ENCODE peak calls at places on chromosomes 5 and 9, in five cellular contexts. G is H9, T is IMR-90, J is H1, P is neuronal stem cell. Z is an unnamed sample.

GRCh38 chr5:143025376-143025775 is 255.2 kb downstream of the ARHGAP26 start:
- DNase-seq in G (no peak), T (no peak), J (no peak), P (no peak), Z (no peak)

GRCh38 chr5:160492565-160492964 is 70.9 kb downstream of the PTTG1 start:
- DNase-seq in G (no peak), T (no peak), J (no peak), P (no peak), Z (no peak)

GRCh38 chr5:124057161-124057814 is 545.3 kb downstream of the CSNK1G3 start:
- DNase-seq in G (no peak), T (no peak), J (no peak), P (no peak), Z (no peak)

GRCh38 chr5:138716456-138716924 is 36.7 kb upstream of the CTNNA1 start:
- DNase-seq in G (peak; percentile 66), T (peak; percentile 12), J (peak; percentile 52), P (no peak), Z (no peak)

GRCh38 chr5:54362434-54362833 is 52.1 kb upstream of the ARL15 start:
- DNase-seq in G (no peak), T (peak; percentile 26), J (no peak), P (no peak), Z (no peak)

GRCh38 chr9:114341991-114342390 is 12.3 kb downstream of the ORM2 start:
- DNase-seq in G (no peak), T (no peak), J (no peak), P (no peak), Z (no peak)

GRCh38 chr9:86175743-86176456 is 76.5 kb upstream of the GOLM1 start:
- DNase-seq in G (no peak), T (no peak), J (no peak), P (no peak), Z (no peak)

GRCh38 chr5:169788168-169788567 is 151.1 kb downstream of the DOCK2 start:
- DNase-seq in G (no peak), T (peak; percentile 69), J (no peak), P (no peak), Z (peak; percentile 76)

GRCh38 chr9:106961623-106962022 is 98.7 kb downstream of the ZNF462 start:
- DNase-seq in G (no peak), T (peak; percentile 47), J (no peak), P (no peak), Z (no peak)

GRCh38 chr9:37405764-37406380 is 16.6 kb upstream of the GRHPR start:
- DNase-seq in G (no peak), T (no peak), J (no peak), P (no peak), Z (peak; percentile 62)

GRCh38 chr5:78719504-78720233 is 71.1 kb upstream of the LHFPL2 start:
- DNase-seq in G (no peak), T (no peak), J (no peak), P (no peak), Z (no peak)

GRCh38 chr5:135177591-135177990 is 143.6 kb upstream of the PITX1 start:
- DNase-seq in G (no peak), T (no peak), J (no peak), P (no peak), Z (no peak)

GRCh38 chr5:123875444-123876264 is 363.7 kb downstream of the CSNK1G3 start:
- DNase-seq in G (peak; percentile 80), T (no peak), J (peak; percentile 56), P (peak; percentile 50), Z (no peak)

GRCh38 chr9:110076894-110077725 is 130.8 kb downstream of the C9orf152 start:
- DNase-seq in G (no peak), T (peak; percentile 79), J (no peak), P (no peak), Z (peak; percentile 82)

GRCh38 chr5:39121315-39121714 is 47.1 kb upstream of the RICTOR start:
- DNase-seq in G (no peak), T (peak; percentile 28), J (no peak), P (no peak), Z (no peak)

GRCh38 chr5:120769291-120769872 is 305.3 kb downstream of the PRR16 start:
- DNase-seq in G (no peak), T (peak; percentile 54), J (no peak), P (no peak), Z (no peak)

GRCh38 chr9:112866662-112867274 is 23.9 kb downstream of the SLC46A2 start:
- DNase-seq in G (peak; percentile 87), T (peak; percentile 80), J (peak; percentile 56), P (no peak), Z (peak; percentile 38)

GRCh38 chr9:37239224-37239859 is 119.0 kb downstream of the ZCCHC7 start:
- DNase-seq in G (no peak), T (no peak), J (no peak), P (no peak), Z (no peak)

GRCh38 chr5:19910131-19910530 is 77.9 kb downstream of the CDH18 start:
- DNase-seq in G (no peak), T (no peak), J (no peak), P (no peak), Z (no peak)

GRCh38 chr5:66666778-66667177 is 70.6 kb downstream of the MAST4 start:
- DNase-seq in G (no peak), T (no peak), J (no peak), P (no peak), Z (no peak)

GRCh38 chr5:3343211-3343610 is 252.4 kb upstream of the IRX1 start:
- DNase-seq in G (no peak), T (no peak), J (no peak), P (no peak), Z (no peak)
- H3K14ac ChIP-seq in G (no peak overlapping the region), T (no peak overlapping the region), J (no peak overlapping the region), P (no peak overlapping the region), Z (no peak overlapping the region)

GRCh38 chr9:136762221-136762691 is 2.1 kb downstream of the LCN15 start:
- DNase-seq in G (peak; percentile 31), T (no peak), J (no peak), P (no peak), Z (no peak)

GRCh38 chr9:136765041-136765440 is 723 bp upstream of the LCN15 start:
- DNase-seq in G (peak; percentile 27), T (no peak), J (no peak), P (no peak), Z (no peak)

GRCh38 chr9:136762915-136763648 is 1.2 kb downstream of the LCN15 start:
- DNase-seq in G (peak; percentile 96), T (no peak), J (peak; percentile 96), P (peak; percentile 87), Z (no peak)

GRCh38 chr9:136763649-136764035 is 676 bp downstream of the LCN15 start:
- DNase-seq in G (peak; percentile 41), T (no peak), J (peak; percentile 49), P (no peak), Z (no peak)

GRCh38 chr9:136764301-136764891 is at the start of gene LCN15:
- DNase-seq in G (peak; percentile 36), T (no peak), J (no peak), P (no peak), Z (no peak)
- H4K91ac ChIP-seq in G (no peak within 1 kb of the TSS), T (no peak within 1 kb of the TSS), J (peak within 1 kb of the TSS; percentile 93), P (peak within 1 kb of the TSS; percentile 85), Z (peak within 1 kb of the TSS; percentile 45)

GRCh38 chr5:80141681-80142080 is 106.5 kb downstream of the THBS4 start:
- DNase-seq in G (no peak), T (no peak), J (no peak), P (no peak), Z (no peak)
- H3K27ac ChIP-seq in G (peak overlapping the region; percentile 86), T (no peak overlapping the region), J (peak overlapping the region; percentile 85), P (peak overlapping the region; percentile 15), Z (peak overlapping the region; percentile 78)

GRCh38 chr9:127567898-127568617 is 44.0 kb upstream of the STXBP1 start:
- DNase-seq in G (peak; percentile 55), T (no peak), J (peak; percentile 71), P (no peak), Z (no peak)

GRCh38 chr9:127568971-127569818 is 42.9 kb upstream of the STXBP1 start:
- DNase-seq in G (peak; percentile 87), T (peak; percentile 72), J (peak; percentile 83), P (peak; percentile 89), Z (peak; percentile 83)

GRCh38 chr9:127568618-127568970 is 43.5 kb upstream of the STXBP1 start:
- DNase-seq in G (peak; percentile 51), T (no peak), J (no peak), P (no peak), Z (peak; percentile 53)

GRCh38 chr9:127566351-127567001 is 45.6 kb upstream of the STXBP1 start:
- DNase-seq in G (no peak), T (no peak), J (no peak), P (no peak), Z (no peak)

GRCh38 chr9:127567119-127567897 is 44.8 kb upstream of the STXBP1 start:
- DNase-seq in G (no peak), T (peak; percentile 44), J (no peak), P (no peak), Z (no peak)
- H3K14ac ChIP-seq in G (no peak overlapping the region), T (peak overlapping the region; percentile 95), J (no peak overlapping the region), P (no peak overlapping the region), Z (peak overlapping the region; percentile 93)

GRCh38 chr9:16206560-16206959 is 653.7 kb downstream of the CCDC171 start:
- DNase-seq in G (no peak), T (no peak), J (no peak), P (no peak), Z (no peak)

GRCh38 chr9:16202913-16203734 is 650.3 kb downstream of the CCDC171 start:
- DNase-seq in G (no peak), T (peak; percentile 91), J (no peak), P (no peak), Z (peak; percentile 71)

GRCh38 chr9:16205455-16205854 is 652.6 kb downstream of the CCDC171 start:
- DNase-seq in G (no peak), T (no peak), J (no peak), P (no peak), Z (no peak)

GRCh38 chr9:16202221-16202620 is 649.4 kb downstream of the CCDC171 start:
- DNase-seq in G (no peak), T (peak; percentile 19), J (no peak), P (no peak), Z (peak; percentile 59)

DNA sequence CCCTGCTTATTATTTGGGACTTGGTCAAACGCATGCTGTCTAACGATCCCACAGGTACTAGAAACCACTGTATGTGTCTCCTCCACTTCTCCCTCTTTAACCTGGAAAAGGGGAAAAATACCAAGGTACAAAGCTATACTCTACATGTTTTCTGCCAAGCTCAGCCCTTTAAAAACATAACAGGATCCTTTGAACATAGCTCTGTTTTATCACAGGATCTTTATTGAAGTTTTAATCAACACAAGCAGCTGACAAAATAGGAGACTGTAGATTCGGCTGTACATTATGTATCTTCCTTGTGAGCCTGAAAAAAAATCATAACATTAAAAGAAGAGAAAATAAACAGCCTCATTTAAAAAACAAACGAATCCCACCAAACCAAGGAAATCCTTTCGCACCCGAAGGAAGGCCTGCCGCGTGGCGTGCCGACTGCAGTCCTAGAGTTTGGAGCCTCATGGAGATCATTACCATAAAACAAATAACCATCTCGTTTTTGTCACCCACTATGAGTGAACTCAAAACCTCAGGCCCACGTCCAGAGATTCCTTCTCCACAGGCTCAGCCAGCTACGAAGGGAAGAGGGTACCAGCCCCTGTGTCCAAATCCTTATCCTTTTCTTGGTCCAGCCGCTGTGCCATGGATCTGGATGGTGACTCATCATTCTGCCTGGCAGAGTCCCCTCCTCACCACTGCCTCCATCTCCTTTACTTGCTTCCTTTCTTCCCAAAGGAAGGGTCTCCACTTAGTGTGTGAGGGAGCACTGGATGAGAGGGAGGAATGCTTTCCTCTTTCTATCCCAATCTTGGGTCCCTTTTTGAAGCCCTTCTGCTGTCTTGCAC is 651.1 kb downstream of the CCDC171 start:
- DNase-seq in G (no peak), T (peak; percentile 22), J (no peak), P (no peak), Z (no peak)
- H4K91ac ChIP-seq in G (no peak overlapping the region), T (peak overlapping the region; percentile 85), J (no peak overlapping the region), P (no peak overlapping the region), Z (peak overlapping the region; percentile 15)

GRCh38 chr5:53109041-53109435 is 519 bp downstream of the MOCS2 start:
- DNase-seq in G (no peak), T (no peak), J (no peak), P (peak; percentile 9), Z (no peak)
- H3K27ac ChIP-seq in G (no peak overlapping the region), T (no peak overlapping the region), J (no peak overlapping the region), P (no peak overlapping the region), Z (no peak overlapping the region)